ENCODE peak calls at places on chromosomes 4 and X, in six cellular contexts. One of them, this sample, is unnamed.

GRCh38 chr4:2301806-2302205 is 39.9 kb upstream of the MXD4 start:
- DNase-seq in H9: no peak
- DNase-seq in neuronal stem cell: no peak
- DNase-seq in H1: no peak
- DNase-seq in IMR-90: no peak
- DNase-seq in mesenchymal stem cell: no peak
- DNase-seq in this sample: no peak

GRCh38 chrX:77597090-77597489 is 149.9 kb downstream of the FGF16 start:
- DNase-seq in H9: no peak
- DNase-seq in neuronal stem cell: no peak
- DNase-seq in H1: no peak
- DNase-seq in IMR-90: peak
- DNase-seq in mesenchymal stem cell: peak
- DNase-seq in this sample: no peak

GRCh38 chr4:175927121-175927520 is 115.1 kb upstream of the GPM6A start:
- DNase-seq in H9: no peak
- DNase-seq in neuronal stem cell: no peak
- DNase-seq in H1: no peak
- DNase-seq in IMR-90: no peak
- DNase-seq in mesenchymal stem cell: peak
- DNase-seq in this sample: no peak

GRCh38 chr4:115234405-115235093 is 121.1 kb upstream of the NDST4 start:
- DNase-seq in H9: peak
- DNase-seq in neuronal stem cell: no peak
- DNase-seq in H1: no peak
- DNase-seq in IMR-90: no peak
- DNase-seq in mesenchymal stem cell: peak
- DNase-seq in this sample: peak

GRCh38 chr4:151260526-151260925 is 16.4 kb upstream of the PRSS48 start:
- DNase-seq in H9: no peak
- DNase-seq in neuronal stem cell: no peak
- DNase-seq in H1: no peak
- DNase-seq in IMR-90: no peak
- DNase-seq in mesenchymal stem cell: no peak
- DNase-seq in this sample: no peak

GRCh38 chr4:112532267-112532666 is 16.3 kb upstream of the NEUROG2 start:
- DNase-seq in H9: no peak
- DNase-seq in neuronal stem cell: no peak
- DNase-seq in H1: no peak
- DNase-seq in IMR-90: peak
- DNase-seq in mesenchymal stem cell: no peak
- DNase-seq in this sample: no peak

GRCh38 chrX:147183161-147183560 is 368.6 kb upstream of the CXorf51A start:
- DNase-seq in H9: no peak
- DNase-seq in neuronal stem cell: no peak
- DNase-seq in H1: no peak
- DNase-seq in IMR-90: no peak
- DNase-seq in mesenchymal stem cell: no peak
- DNase-seq in this sample: no peak

GRCh38 chr4:101205878-101206277 is 141.4 kb downstream of the PPP3CA start:
- DNase-seq in H9: no peak
- DNase-seq in neuronal stem cell: no peak
- DNase-seq in H1: no peak
- DNase-seq in IMR-90: peak
- DNase-seq in mesenchymal stem cell: peak
- DNase-seq in this sample: peak

GRCh38 chr4:183508693-183509092 is 3.8 kb downstream of the ING2 start:
- DNase-seq in H9: no peak
- DNase-seq in neuronal stem cell: no peak
- DNase-seq in H1: no peak
- DNase-seq in IMR-90: no peak
- DNase-seq in mesenchymal stem cell: no peak
- DNase-seq in this sample: no peak

GRCh38 chr4:111946789-111947188 is 198.5 kb upstream of the FAM241A start:
- DNase-seq in H9: no peak
- DNase-seq in neuronal stem cell: no peak
- DNase-seq in H1: no peak
- DNase-seq in IMR-90: no peak
- DNase-seq in mesenchymal stem cell: no peak
- DNase-seq in this sample: no peak

GRCh38 chrX:48761674-48762471 is at the start of gene GLOD5:
- DNase-seq in H9: peak
- DNase-seq in neuronal stem cell: no peak
- DNase-seq in H1: peak
- DNase-seq in IMR-90: no peak
- DNase-seq in mesenchymal stem cell: peak
- DNase-seq in this sample: peak

GRCh38 chrX:68599256-68600152 is 48.0 kb upstream of the STARD8 start:
- DNase-seq in H9: no peak
- DNase-seq in neuronal stem cell: no peak
- DNase-seq in H1: no peak
- DNase-seq in IMR-90: peak
- DNase-seq in mesenchymal stem cell: peak
- DNase-seq in this sample: peak

GRCh38 chr4:163679189-163679588 is 184.7 kb downstream of the TMA16 start:
- DNase-seq in H9: no peak
- DNase-seq in neuronal stem cell: no peak
- DNase-seq in H1: no peak
- DNase-seq in IMR-90: peak
- DNase-seq in mesenchymal stem cell: no peak
- DNase-seq in this sample: peak

GRCh38 chr4:2079926-2080325 is 20.8 kb downstream of the NAT8L start:
- DNase-seq in H9: peak
- DNase-seq in neuronal stem cell: no peak
- DNase-seq in H1: no peak
- DNase-seq in IMR-90: no peak
- DNase-seq in mesenchymal stem cell: no peak
- DNase-seq in this sample: no peak

GRCh38 chrX:122279746-122280145 is 904.3 kb upstream of the GRIA3 start:
- DNase-seq in H9: no peak
- DNase-seq in neuronal stem cell: no peak
- DNase-seq in H1: no peak
- DNase-seq in IMR-90: no peak
- DNase-seq in mesenchymal stem cell: no peak
- DNase-seq in this sample: no peak

GRCh38 chr4:17717301-17717700 is 64.1 kb downstream of the FAM184B start:
- DNase-seq in H9: no peak
- DNase-seq in neuronal stem cell: no peak
- DNase-seq in H1: no peak
- DNase-seq in IMR-90: no peak
- DNase-seq in mesenchymal stem cell: no peak
- DNase-seq in this sample: no peak

GRCh38 chr4:146330392-146330791 is 116.1 kb downstream of the REELD1 start:
- DNase-seq in H9: no peak
- DNase-seq in neuronal stem cell: no peak
- DNase-seq in H1: no peak
- DNase-seq in IMR-90: peak
- DNase-seq in mesenchymal stem cell: no peak
- DNase-seq in this sample: no peak

GRCh38 chr4:20255251-20255586 is 3.5 kb downstream of the SLIT2 start:
- DNase-seq in H9: no peak
- DNase-seq in neuronal stem cell: no peak
- DNase-seq in H1: no peak
- DNase-seq in IMR-90: no peak
- DNase-seq in mesenchymal stem cell: no peak
- DNase-seq in this sample: no peak

GRCh38 chr4:146243141-146243882 is 29.0 kb downstream of the REELD1 start:
- DNase-seq in H9: peak
- DNase-seq in neuronal stem cell: no peak
- DNase-seq in H1: peak
- DNase-seq in IMR-90: peak
- DNase-seq in mesenchymal stem cell: no peak
- DNase-seq in this sample: no peak

GRCh38 chr4:103482471-103482870 is 237.3 kb downstream of the TACR3 start:
- DNase-seq in H9: no peak
- DNase-seq in neuronal stem cell: no peak
- DNase-seq in H1: no peak
- DNase-seq in IMR-90: no peak
- DNase-seq in mesenchymal stem cell: no peak
- DNase-seq in this sample: no peak

GRCh38 chr4:85929926-85930325 is 429.9 kb downstream of the MAPK10 start:
- DNase-seq in H9: no peak
- DNase-seq in neuronal stem cell: peak
- DNase-seq in H1: no peak
- DNase-seq in IMR-90: no peak
- DNase-seq in mesenchymal stem cell: no peak
- DNase-seq in this sample: no peak

GRCh38 chrX:38820751-38821150 is 19.5 kb downstream of the MID1IP1 start:
- DNase-seq in H9: no peak
- DNase-seq in neuronal stem cell: no peak
- DNase-seq in H1: no peak
- DNase-seq in IMR-90: no peak
- DNase-seq in mesenchymal stem cell: no peak
- DNase-seq in this sample: no peak

GRCh38 chr4:48708610-48709009 is 71.5 kb downstream of the FRYL start:
- DNase-seq in H9: no peak
- DNase-seq in neuronal stem cell: no peak
- DNase-seq in H1: no peak
- DNase-seq in IMR-90: no peak
- DNase-seq in mesenchymal stem cell: no peak
- DNase-seq in this sample: no peak

GRCh38 chrX:120746153-120746552 is 116.3 kb upstream of the C1GALT1C1 start:
- DNase-seq in H9: no peak
- DNase-seq in neuronal stem cell: no peak
- DNase-seq in H1: no peak
- DNase-seq in IMR-90: no peak
- DNase-seq in mesenchymal stem cell: no peak
- DNase-seq in this sample: no peak

GRCh38 chr4:101693842-101694398 is 96.6 kb upstream of the BANK1 start:
- DNase-seq in H9: no peak
- DNase-seq in neuronal stem cell: no peak
- DNase-seq in H1: no peak
- DNase-seq in IMR-90: no peak
- DNase-seq in mesenchymal stem cell: no peak
- DNase-seq in this sample: peak

GRCh38 chr4:173025131-173025530 is 143.5 kb upstream of the GALNT7 start:
- DNase-seq in H9: peak
- DNase-seq in neuronal stem cell: peak
- DNase-seq in H1: peak
- DNase-seq in IMR-90: peak
- DNase-seq in mesenchymal stem cell: peak
- DNase-seq in this sample: peak

GRCh38 chrX:28177202-28177601 is 196.0 kb upstream of the DCAF8L1 start:
- DNase-seq in H9: peak
- DNase-seq in neuronal stem cell: no peak
- DNase-seq in H1: no peak
- DNase-seq in IMR-90: no peak
- DNase-seq in mesenchymal stem cell: no peak
- DNase-seq in this sample: peak

GRCh38 chr4:24795666-24796381 is 451 bp downstream of the SOD3 start:
- DNase-seq in H9: no peak
- DNase-seq in neuronal stem cell: no peak
- DNase-seq in H1: no peak
- DNase-seq in IMR-90: no peak
- DNase-seq in mesenchymal stem cell: no peak
- DNase-seq in this sample: peak

GRCh38 chr4:2931765-2932560 is 31.2 kb downstream of the NOP14 start:
- DNase-seq in H9: peak
- DNase-seq in neuronal stem cell: no peak
- DNase-seq in H1: no peak
- DNase-seq in IMR-90: no peak
- DNase-seq in mesenchymal stem cell: no peak
- DNase-seq in this sample: peak

GRCh38 chr4:123393696-123394095 is 2.9 kb upstream of the SPRY1 start:
- DNase-seq in H9: no peak
- DNase-seq in neuronal stem cell: no peak
- DNase-seq in H1: no peak
- DNase-seq in IMR-90: no peak
- DNase-seq in mesenchymal stem cell: peak
- DNase-seq in this sample: no peak

DNA sequence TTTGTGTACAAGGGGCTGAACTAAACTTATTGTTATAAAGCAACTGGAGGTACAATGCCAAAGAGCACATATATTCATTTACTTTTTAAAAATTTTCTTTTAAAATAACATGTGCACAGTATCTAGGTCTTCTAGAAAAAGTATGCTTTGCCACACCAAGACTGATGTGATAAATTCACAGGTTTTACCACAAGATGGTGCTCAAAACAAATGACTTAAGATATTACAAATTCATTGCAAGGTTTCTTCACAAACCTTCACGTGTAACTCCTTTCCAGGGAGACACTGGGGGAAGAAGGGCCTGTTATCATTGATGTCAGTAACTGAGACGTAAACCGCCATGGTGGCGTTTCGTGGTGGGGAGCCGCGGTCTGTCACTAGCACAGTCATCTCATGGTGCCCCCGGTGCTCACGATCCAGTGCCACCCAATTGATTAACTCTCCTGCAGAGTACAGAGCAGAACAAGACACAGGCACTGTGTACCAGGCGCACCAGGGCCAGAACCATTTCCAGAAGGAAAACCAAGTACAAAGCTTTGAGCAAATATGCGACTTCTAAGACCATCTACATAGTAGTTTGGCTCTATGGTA is 162.2 kb downstream of the DCHS2 start:
- DNase-seq in H9: no peak
- DNase-seq in neuronal stem cell: no peak
- DNase-seq in H1: no peak
- DNase-seq in IMR-90: peak
- DNase-seq in mesenchymal stem cell: peak
- DNase-seq in this sample: no peak
- H4K91ac ChIP-seq in H9: no peak
- H4K91ac ChIP-seq in neuronal stem cell: no peak
- H4K91ac ChIP-seq in H1: no peak
- H4K91ac ChIP-seq in IMR-90: no peak
- H4K91ac ChIP-seq in mesenchymal stem cell: no peak
- H4K91ac ChIP-seq in this sample: no peak

DNA sequence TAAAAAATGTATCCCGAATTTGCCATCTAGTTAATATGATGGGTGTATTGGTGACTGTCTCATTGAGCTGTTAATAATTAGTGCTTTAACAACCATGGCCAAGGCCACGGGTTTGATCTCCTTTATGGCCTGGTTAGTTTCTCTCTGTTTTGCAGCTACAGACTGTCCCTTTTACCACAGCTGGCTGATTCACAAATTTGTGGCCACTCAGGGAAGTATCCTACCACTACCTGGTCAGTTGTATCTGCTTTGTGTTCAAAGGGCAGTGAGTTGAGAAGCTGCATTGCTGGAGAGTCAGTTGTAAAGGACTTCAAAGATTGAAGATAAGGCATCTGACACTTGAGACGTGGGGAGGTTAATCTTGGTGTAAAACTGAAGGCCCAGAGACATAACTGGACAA is 219.1 kb upstream of the BMP3 start:
- DNase-seq in H9: no peak
- DNase-seq in neuronal stem cell: no peak
- DNase-seq in H1: no peak
- DNase-seq in IMR-90: no peak
- DNase-seq in mesenchymal stem cell: no peak
- DNase-seq in this sample: no peak
- H4K91ac ChIP-seq in H9: no peak
- H4K91ac ChIP-seq in neuronal stem cell: no peak
- H4K91ac ChIP-seq in H1: no peak
- H4K91ac ChIP-seq in IMR-90: no peak
- H4K91ac ChIP-seq in mesenchymal stem cell: no peak
- H4K91ac ChIP-seq in this sample: no peak

GRCh38 chr4:155143512-155143911 is 64.9 kb upstream of the NPY2R start:
- DNase-seq in H9: no peak
- DNase-seq in neuronal stem cell: no peak
- DNase-seq in H1: no peak
- DNase-seq in IMR-90: no peak
- DNase-seq in mesenchymal stem cell: no peak
- DNase-seq in this sample: no peak
- H4K91ac ChIP-seq in H9: no peak
- H4K91ac ChIP-seq in neuronal stem cell: no peak
- H4K91ac ChIP-seq in H1: no peak
- H4K91ac ChIP-seq in IMR-90: no peak
- H4K91ac ChIP-seq in mesenchymal stem cell: no peak
- H4K91ac ChIP-seq in this sample: no peak

GRCh38 chr4:77149789-77150188 is 7.2 kb upstream of the CCNG2 start:
- DNase-seq in H9: no peak
- DNase-seq in neuronal stem cell: no peak
- DNase-seq in H1: no peak
- DNase-seq in IMR-90: no peak
- DNase-seq in mesenchymal stem cell: no peak
- DNase-seq in this sample: no peak
- H4K91ac ChIP-seq in H9: no peak
- H4K91ac ChIP-seq in neuronal stem cell: no peak
- H4K91ac ChIP-seq in H1: no peak
- H4K91ac ChIP-seq in IMR-90: no peak
- H4K91ac ChIP-seq in mesenchymal stem cell: no peak
- H4K91ac ChIP-seq in this sample: no peak